ENCODE peak calls at places on chromosomes 2 and 18, in four cellular contexts. E is HL-60, Y is K562, Z is GM12878. U is an unnamed sample.
A peak's percentile ranks its signal among the peaks of the same experiment; 100 is the strongest.

GRCh38 chr2:57701391-57701791 is 345.2 kb upstream of the VRK2 start:
- DNase-seq in E (no peak), Y (no peak), Z (no peak), U (no peak)

GRCh38 chr2:46010925-46011490 is 286.2 kb upstream of the EPAS1 start:
- DNase-seq in E (no peak), Y (peak; percentile 34), Z (no peak), U (no peak)

GRCh38 chr18:7488571-7488970 is 78.5 kb upstream of the PTPRM start:
- DNase-seq in E (no peak), Y (no peak), Z (no peak), U (no peak)

GRCh38 chr2:172100080-172101007 is 2.4 kb downstream of the DLX2 start:
- DNase-seq in E (no peak), Y (no peak), Z (no peak), U (no peak)

GRCh38 chr2:241066893-241067341 is 35.2 kb downstream of the MTERF4 start:
- DNase-seq in E (no peak), Y (no peak), Z (no peak), U (no peak)

GRCh38 chr18:47877892-47878291 is 52.6 kb downstream of the SMAD2 start:
- DNase-seq in E (no peak), Y (no peak), Z (no peak), U (no peak)

GRCh38 chr2:144412727-144413126 is 107.2 kb downstream of the ZEB2 start:
- DNase-seq in E (no peak), Y (no peak), Z (no peak), U (no peak)

GRCh38 chr2:234555616-234556249 is 58.9 kb upstream of the ARL4C start:
- DNase-seq in E (no peak), Y (no peak), Z (no peak), U (no peak)

GRCh38 chr2:169716938-169717690 is 16.5 kb upstream of the KLHL23 start:
- DNase-seq in E (no peak), Y (peak; percentile 72), Z (no peak), U (no peak)

GRCh38 chr2:73418343-73418742 is 32.7 kb downstream of the ALMS1 start:
- DNase-seq in E (peak; percentile 72), Y (no peak), Z (no peak), U (no peak)

GRCh38 chr2:186274936-186275575 is 211.0 kb upstream of the ZC3H15 start:
- DNase-seq in E (no peak), Y (no peak), Z (no peak), U (no peak)

GRCh38 chr2:171523969-171524401 is 1.7 kb downstream of the CYBRD1 start:
- DNase-seq in E (peak; percentile 45), Y (peak; percentile 16), Z (no peak), U (no peak)

GRCh38 chr2:27681844-27682243 is 18.2 kb downstream of the SLC4A1AP start:
- DNase-seq in E (no peak), Y (no peak), Z (no peak), U (no peak)

GRCh38 chr2:235238537-235238936 is 255.3 kb upstream of the AGAP1 start:
- DNase-seq in E (no peak), Y (no peak), Z (no peak), U (no peak)

GRCh38 chr2:84873350-84873749 is 7.5 kb downstream of the TRABD2A start:
- DNase-seq in E (no peak), Y (no peak), Z (no peak), U (no peak)

GRCh38 chr2:216156822-216157221 is 47.7 kb downstream of the XRCC5 start:
- DNase-seq in E (no peak), Y (no peak), Z (no peak), U (no peak)

GRCh38 chr2:9178905-9179571 is 27.6 kb upstream of the ASAP2 start:
- DNase-seq in E (no peak), Y (no peak), Z (peak; percentile 17), U (no peak)

GRCh38 chr18:13658444-13659204 is 67.7 kb downstream of the FAM210A start:
- DNase-seq in E (no peak), Y (no peak), Z (no peak), U (no peak)

GRCh38 chr18:5890261-5890605 is 5.1 kb downstream of the TMEM200C start:
- DNase-seq in E (no peak), Y (no peak), Z (no peak), U (no peak)

GRCh38 chr2:101752708-101753107 is 55.2 kb downstream of the MAP4K4 start:
- DNase-seq in E (no peak), Y (no peak), Z (no peak), U (no peak)

GRCh38 chr18:57532987-57533386 is 53.5 kb downstream of the FECH start:
- DNase-seq in E (no peak), Y (no peak), Z (no peak), U (no peak)

GRCh38 chr18:58195278-58195721 is 151.3 kb downstream of the NEDD4L start:
- DNase-seq in E (peak; percentile 7), Y (no peak), Z (no peak), U (peak; percentile 37)

GRCh38 chr2:69985684-69986083 is 24.3 kb upstream of the ASPRV1 start:
- DNase-seq in E (peak; percentile 98), Y (no peak), Z (no peak), U (no peak)

GRCh38 chr18:24734058-24734457 is 273.6 kb downstream of the HRH4 start:
- DNase-seq in E (peak; percentile 22), Y (peak; percentile 15), Z (no peak), U (no peak)

GRCh38 chr18:10070581-10071000 is 156.8 kb downstream of the VAPA start:
- DNase-seq in E (no peak), Y (no peak), Z (no peak), U (no peak)

GRCh38 chr18:12518326-12518725 is 110.6 kb downstream of the PRELID3A start:
- DNase-seq in E (no peak), Y (no peak), Z (no peak), U (no peak)

GRCh38 chr2:150630587-150631235 is 143.2 kb upstream of the RND3 start:
- DNase-seq in E (no peak), Y (no peak), Z (no peak), U (no peak)

GRCh38 chr18:42533010-42533409 is 578.0 kb downstream of the PIK3C3 start:
- DNase-seq in E (no peak), Y (no peak), Z (no peak), U (no peak)

GRCh38 chr2:143259368-143259958 is 130.2 kb downstream of the ARHGAP15 start:
- DNase-seq in E (peak; percentile 68), Y (peak; percentile 73), Z (peak; percentile 36), U (no peak)

GRCh38 chr2:120771111-120771555 is 35.5 kb downstream of the GLI2 start:
- DNase-seq in E (no peak), Y (no peak), Z (no peak), U (no peak)

GRCh38 chr2:75424936-75425619 is 135.7 kb downstream of the EVA1A start:
- DNase-seq in E (no peak), Y (peak; percentile 1), Z (no peak), U (no peak)

GRCh38 chr2:10423400-10423774 is 24.7 kb downstream of the ODC1 start:
- DNase-seq in E (no peak), Y (no peak), Z (no peak), U (no peak)

GRCh38 chr2:241123816-241124536 is 21.9 kb upstream of the MTERF4 start:
- DNase-seq in E (no peak), Y (no peak), Z (no peak), U (no peak)

GRCh38 chr2:188811522-188811921 is 162.7 kb upstream of the COL3A1 start:
- DNase-seq in E (no peak), Y (no peak), Z (no peak), U (no peak)

GRCh38 chr2:141557329-141558098 is 573.3 kb downstream of the LRP1B start:
- DNase-seq in E (peak; percentile 78), Y (no peak), Z (no peak), U (no peak)
- TF ChIP-seq SPI1 in E (peak; percentile 95), Y (no peak), Z (no peak), U (peak; percentile 56)

GRCh38 chr2:14492920-14493503 is 139.5 kb upstream of the LRATD1 start:
- DNase-seq in E (no peak), Y (no peak), Z (no peak), U (no peak)
- TF ChIP-seq SPI1 in E (no peak), Y (no peak), Z (no peak), U (no peak)

GRCh38 chr2:196660264-196660663 is 20.7 kb downstream of the CCDC150 start:
- DNase-seq in E (no peak), Y (no peak), Z (no peak), U (no peak)
- TF ChIP-seq SPI1 in E (no peak), Y (no peak), Z (no peak), U (no peak)

DNA sequence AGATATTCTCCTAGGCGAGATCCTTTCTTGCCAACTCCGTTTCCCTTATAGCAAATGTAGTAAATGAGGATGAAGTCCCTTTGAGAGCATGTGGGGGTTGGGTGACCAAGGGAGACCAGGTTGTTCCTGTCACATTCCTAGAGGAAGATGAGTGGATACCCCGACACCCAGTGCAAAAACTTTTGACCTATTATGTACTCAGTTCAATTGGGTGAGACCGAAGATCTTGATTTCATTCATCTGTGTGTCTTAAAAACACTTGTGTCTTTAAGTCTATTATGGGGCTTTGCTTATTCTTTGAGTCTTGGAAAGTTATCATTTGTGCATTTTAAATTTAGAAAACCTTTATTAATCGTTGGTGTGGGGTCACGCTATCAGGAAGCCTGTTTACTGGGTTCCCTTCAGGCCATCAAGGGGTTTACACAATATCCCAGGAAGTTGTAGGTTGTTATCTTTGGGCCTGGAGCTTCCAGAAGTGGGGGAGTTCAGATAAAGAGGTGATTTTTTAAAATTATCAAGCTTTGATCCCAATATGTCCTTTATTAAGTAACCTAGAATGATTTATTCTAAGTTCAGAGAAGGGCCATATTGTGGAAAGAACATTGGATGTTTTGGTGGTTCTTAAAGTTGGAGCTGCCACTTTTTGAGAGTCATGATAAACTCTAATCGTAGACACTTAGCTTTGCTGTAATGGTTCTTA is 2.8 kb downstream of the RHOB start:
- DNase-seq in E (no peak), Y (no peak), Z (no peak), U (no peak)
- TF ChIP-seq SPI1 in E (no peak), Y (no peak), Z (no peak), U (no peak)